ENCODE peak calls at places on chromosomes 16 and 17, in five cellular contexts. L is prostate gland, F is cardiac muscle cell, X is GM23338, H is DND-41. U is an unnamed sample.

GRCh38 chr16:64092284-64092683 is 1029.6 kb downstream of the CDH11 start:
- DNase-seq in F (peak; percentile 54), H (no peak), L (no peak), X (peak; percentile 2), U (peak; percentile 63)

GRCh38 chr16:58885528-58886170 is 151.5 kb upstream of the GOT2 start:
- DNase-seq in L (no peak), F (no peak), H (no peak), X (no peak), U (no peak)

GRCh38 chr17:50482110-50482509 is 3.5 kb downstream of the RSAD1 start:
- DNase-seq in L (no peak), X (no peak), H (no peak), F (no peak), U (no peak)

GRCh38 chr16:69286941-69287713 is 24.0 kb upstream of the VPS4A start:
- DNase-seq in L (peak; percentile 67), H (peak; percentile 40), X (peak; percentile 76), F (peak; percentile 91), U (peak; percentile 63)

GRCh38 chr17:44914148-44914547 is 1.2 kb downstream of the GFAP start:
- DNase-seq in X (no peak), F (no peak), H (no peak), L (no peak), U (no peak)

GRCh38 chr16:87644596-87644995 is 42.3 kb downstream of the JPH3 start:
- DNase-seq in F (no peak), L (no peak), H (no peak), X (no peak), U (no peak)

GRCh38 chr17:35051183-35051578 is 12.3 kb downstream of the RFFL start:
- DNase-seq in X (no peak), H (peak; percentile 64), L (no peak), F (peak; percentile 12), U (no peak)

GRCh38 chr17:57603978-57604377 is 141.1 kb downstream of the CCDC182 start:
- DNase-seq in F (no peak), L (peak; percentile 31), X (no peak), H (peak; percentile 82), U (no peak)

GRCh38 chr16:46709464-46709863 is 20.0 kb downstream of the ORC6 start:
- DNase-seq in L (no peak), X (no peak), H (no peak), F (no peak), U (no peak)

GRCh38 chr16:27463741-27464662 is 62.0 kb downstream of the IL21R start:
- DNase-seq in F (no peak), X (no peak), L (no peak), H (no peak), U (no peak)

GRCh38 chr16:67040906-67041305 is 12.0 kb downstream of the CBFB start:
- DNase-seq in L (no peak), F (no peak), H (no peak), X (no peak), U (peak; percentile 19)

GRCh38 chr17:60542066-60542465 is 16.0 kb upstream of the APPBP2 start:
- DNase-seq in X (no peak), H (no peak), F (no peak), L (no peak), U (peak; percentile 16)

GRCh38 chr17:37478187-37478586 is 11.5 kb upstream of the DUSP14 start:
- DNase-seq in X (no peak), F (peak; percentile 84), L (no peak), H (no peak), U (no peak)

GRCh38 chr16:53094013-53094630 is 39.3 kb downstream of the CHD9 start:
- DNase-seq in X (no peak), L (peak; percentile 52), H (peak; percentile 26), F (no peak), U (peak; percentile 48)

GRCh38 chr16:55706739-55707487 is 51.1 kb downstream of the SLC6A2 start:
- DNase-seq in H (no peak), F (no peak), X (no peak), L (no peak), U (no peak)

GRCh38 chr17:21239680-21240374 is 13.4 kb downstream of the NATD1 start:
- DNase-seq in F (peak; percentile 52), H (peak; percentile 24), L (no peak), X (peak; percentile 72), U (peak; percentile 15)

GRCh38 chr17:2400877-2401425 is at the start of gene MNT:
- DNase-seq in L (peak; percentile 94), F (peak; percentile 98), H (peak; percentile 96), X (peak; percentile 92), U (peak; percentile 91)

GRCh38 chr16:80062361-80063027 is 462.0 kb upstream of the MAF start:
- DNase-seq in X (no peak), L (no peak), H (no peak), F (no peak), U (no peak)

GRCh38 chr16:86214326-86215232 is 295.7 kb upstream of the FOXF1 start:
- DNase-seq in X (no peak), F (no peak), H (no peak), L (no peak), U (no peak)

DNA sequence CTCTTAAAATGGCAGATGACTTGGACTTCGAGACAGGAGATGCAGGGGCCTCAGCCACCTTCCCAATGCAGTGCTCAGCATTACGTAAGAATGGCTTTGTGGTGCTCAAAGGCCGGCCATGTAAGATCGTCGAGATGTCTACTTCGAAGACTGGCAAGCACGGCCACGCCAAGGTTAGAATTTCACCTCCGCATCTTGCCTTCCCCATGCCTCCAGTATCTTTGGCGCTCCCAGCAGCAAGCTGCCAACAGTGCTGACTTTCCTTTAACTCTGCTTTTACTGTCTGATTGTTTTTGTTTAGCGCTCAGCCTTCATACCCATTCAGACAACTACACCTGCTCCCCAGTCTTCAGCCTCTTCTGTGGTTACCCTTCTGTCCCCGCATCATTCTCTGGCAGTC is 2.2 kb downstream of the EIF5A start:
- DNase-seq in F (no peak), H (no peak), X (no peak), L (no peak), U (no peak)
- H3K4me3 ChIP-seq in F (peak overlapping the region; percentile 90), H (no peak overlapping the region), X (peak overlapping the region; percentile 98), L (no peak overlapping the region), U (peak overlapping the region; percentile 96)

DNA sequence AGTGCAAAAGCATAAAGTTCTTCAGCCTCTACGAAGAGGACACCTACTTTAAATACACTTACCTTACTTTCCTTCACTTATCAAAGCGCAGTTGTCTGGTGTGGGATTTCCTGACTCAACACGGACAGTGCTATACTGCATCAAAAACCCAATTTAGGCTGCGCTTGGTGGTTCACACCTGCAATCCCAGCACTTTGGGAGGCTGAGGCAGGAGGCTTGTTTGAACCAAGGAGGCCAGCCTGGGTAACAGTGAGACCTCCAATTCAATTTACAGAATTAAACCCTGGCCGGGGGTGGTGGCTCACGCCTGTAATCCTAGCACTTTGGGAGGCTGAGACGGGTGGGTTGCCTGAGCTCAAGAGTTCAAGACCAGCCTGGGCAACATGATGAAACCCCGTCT is 4.1 kb downstream of the JMJD6 start:
- DNase-seq in X (no peak), H (no peak), F (no peak), L (no peak), U (no peak)
- H3K36me3 ChIP-seq in X (peaks cover 33% of the 10 kb centered on the region), H (peaks cover 76% of the 10 kb centered on the region), F (peaks cover 59% of the 10 kb centered on the region), L (peaks cover 22% of the 10 kb centered on the region), U (peaks cover 72% of the 10 kb centered on the region)

GRCh38 chr17:19709841-19710240 is 6.5 kb downstream of the SLC47A2 start:
- DNase-seq in F (no peak), X (no peak), H (no peak), L (no peak), U (no peak)

GRCh38 chr17:19706791-19707727 is 9.3 kb downstream of the SLC47A2 start:
- DNase-seq in F (no peak), L (peak; percentile 83), H (no peak), X (no peak), U (no peak)

GRCh38 chr17:19708431-19709175 is 7.8 kb downstream of the SLC47A2 start:
- DNase-seq in H (no peak), F (no peak), L (no peak), X (no peak), U (no peak)

GRCh38 chr17:19705771-19706770 is 10.3 kb downstream of the SLC47A2 start:
- DNase-seq in L (no peak), H (no peak), X (no peak), F (no peak), U (no peak)

GRCh38 chr17:19707728-19708221 is 8.6 kb downstream of the SLC47A2 start:
- DNase-seq in X (no peak), F (no peak), H (no peak), L (peak; percentile 80), U (no peak)
- H3K27ac ChIP-seq in X (no peak overlapping the region), F (peak overlapping the region; percentile 96), H (no peak overlapping the region), L (peak overlapping the region; percentile 55), U (no peak overlapping the region)

DNA sequence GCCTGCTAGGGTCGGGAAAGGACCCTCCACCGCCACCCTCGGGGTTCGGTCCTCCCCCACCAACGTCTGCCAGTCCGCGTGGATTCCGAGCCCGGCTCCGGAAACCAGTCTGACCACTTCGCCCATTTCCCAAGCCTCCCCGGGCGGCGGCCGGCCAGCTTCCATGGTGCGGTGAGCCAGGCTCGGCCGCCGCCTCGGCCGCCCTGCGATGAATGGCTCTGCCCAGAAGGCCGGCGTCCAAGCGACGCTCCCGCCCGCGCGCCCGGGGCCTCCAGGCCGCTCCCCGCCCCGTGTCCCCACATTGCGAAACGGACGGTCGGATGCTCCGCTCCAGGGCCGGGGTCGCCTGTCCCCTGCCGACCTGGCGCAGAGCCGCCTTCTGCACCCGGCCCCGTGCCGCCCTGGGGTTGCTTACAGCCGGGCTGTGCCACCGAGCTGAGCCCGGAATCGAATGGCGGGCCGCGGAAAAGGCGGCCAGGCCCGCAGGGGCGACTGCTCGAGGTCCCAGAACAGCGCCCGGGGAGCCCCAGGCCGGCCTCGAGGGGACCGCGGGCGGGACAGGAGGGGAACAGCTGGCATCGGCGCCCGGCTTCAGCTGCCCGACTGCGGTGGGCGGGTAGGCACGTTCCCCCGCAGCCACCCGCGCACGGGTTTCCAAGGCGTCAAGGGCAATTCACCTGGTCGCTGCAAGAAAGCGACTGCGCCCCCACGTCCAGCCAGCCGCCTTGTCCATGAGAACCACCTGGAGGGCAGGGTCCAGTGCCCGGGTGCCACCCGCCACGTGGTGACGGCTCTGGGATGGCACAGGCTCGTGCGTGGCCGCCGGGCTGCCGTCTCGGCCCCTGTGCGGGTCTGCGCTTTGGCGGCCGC is 18.3 kb upstream of the CBX8 start:
- DNase-seq in H (no peak), F (peak; percentile 60), L (peak; percentile 82), X (peak; percentile 60), U (no peak)
- H3K4me3 ChIP-seq in H (no peak overlapping the region), F (no peak overlapping the region), L (no peak overlapping the region), X (peak overlapping the region; percentile 46), U (peak overlapping the region; percentile 20)